ENCODE peak calls at places on chromosomes 6 and 20, in six cellular contexts. T, J, A, F, D and B are unnamed samples.

GRCh38 chr6:32666420-32667300 is at the start of gene HLA-DQB1:
- DNase-seq in J (no peak), T (no peak), D (no peak), F (no peak), A (peak; percentile 21), B (peak; percentile 70)

GRCh38 chr6:84669945-84670344 is 94.5 kb downstream of the TBX18 start:
- DNase-seq in A (no peak), D (no peak), J (no peak), T (no peak), F (no peak), B (no peak)

GRCh38 chr6:168157272-168158007 is 78.4 kb upstream of the FRMD1 start:
- DNase-seq in D (no peak), J (no peak), A (no peak), T (no peak), F (no peak), B (peak; percentile 21)

GRCh38 chr6:96015791-96016776 is at the start of gene FUT9:
- DNase-seq in F (peak; percentile 35), T (peak; percentile 57), J (no peak), A (no peak), D (no peak), B (no peak)

GRCh38 chr6:29813809-29814208 is 13.8 kb upstream of the HLA-G start:
- DNase-seq in F (no peak), A (no peak), T (no peak), D (no peak), J (no peak), B (peak; percentile 71)

GRCh38 chr6:18269253-18269652 is 4.9 kb upstream of the DEK start:
- DNase-seq in D (no peak), J (peak; percentile 64), A (no peak), T (no peak), F (no peak), B (no peak)

GRCh38 chr6:158861686-158862381 is 42.7 kb upstream of the EZR start:
- DNase-seq in T (no peak), J (no peak), F (no peak), A (no peak), D (no peak), B (peak; percentile 82)

GRCh38 chr6:3305216-3305565 is 46.4 kb downstream of the PSMG4 start:
- DNase-seq in F (no peak), A (no peak), J (no peak), D (no peak), T (no peak), B (no peak)

GRCh38 chr6:92810913-92811312 is 608.4 kb downstream of the EPHA7 start:
- DNase-seq in F (no peak), D (no peak), J (peak; percentile 41), A (no peak), T (no peak), B (peak; percentile 52)

GRCh38 chr6:110173506-110174132 is 5.9 kb downstream of the WASF1 start:
- DNase-seq in J (no peak), T (no peak), F (no peak), A (no peak), D (no peak), B (peak; percentile 2)

GRCh38 chr6:118387921-118388701 is 160.0 kb upstream of the PLN start:
- DNase-seq in D (no peak), J (no peak), T (no peak), A (no peak), F (no peak), B (peak; percentile 80)

GRCh38 chr20:56245761-56246160 is 2.8 kb upstream of the MC3R start:
- DNase-seq in F (no peak), J (no peak), A (no peak), T (no peak), D (no peak), B (no peak)

GRCh38 chr20:59835448-59836395 is 97.7 kb downstream of the SYCP2 start:
- DNase-seq in A (no peak), J (peak; percentile 30), F (no peak), T (peak; percentile 69), D (no peak), B (peak; percentile 60)

GRCh38 chr6:117317261-117317660 is 51.9 kb downstream of the VGLL2 start:
- DNase-seq in A (no peak), F (no peak), D (no peak), T (no peak), J (no peak), B (peak; percentile 59)

GRCh38 chr6:152380993-152381898 is 255.9 kb downstream of the SYNE1 start:
- DNase-seq in T (peak; percentile 71), F (peak; percentile 78), J (no peak), A (no peak), D (no peak), B (peak; percentile 56)

GRCh38 chr6:124670801-124671200 is 291.4 kb upstream of the RNF217 start:
- DNase-seq in D (no peak), J (no peak), A (no peak), F (no peak), T (no peak), B (no peak)

GRCh38 chr20:43722153-43722505 is 4.7 kb downstream of the GTSF1L start:
- DNase-seq in T (no peak), F (no peak), J (no peak), A (peak; percentile 16), D (peak; percentile 36), B (no peak)

GRCh38 chr6:26394289-26394688 is 7.8 kb upstream of the BTN3A1 start:
- DNase-seq in J (no peak), F (no peak), A (no peak), T (no peak), D (no peak), B (peak; percentile 90)

GRCh38 chr6:1385129-1386042 is 4.0 kb upstream of the FOXF2 start:
- DNase-seq in A (no peak), F (no peak), D (no peak), T (no peak), J (no peak), B (no peak)